ENCODE peak calls at places on chromosomes 12 and 14, in eight cellular contexts. W, C, Q, K, A, I, L and T are unnamed samples.

GRCh38 chr12:92108651-92109050 is 37.0 kb downstream of the BTG1 start:
- DNase-seq in Q (no peak), L (no peak), I (no peak), A (no peak), K (peak), C (no peak), W (no peak), T (peak)

GRCh38 chr12:57296291-57296690 is 45.3 kb upstream of the STAC3 start:
- DNase-seq in W (no peak), Q (no peak), I (no peak), L (no peak), K (no peak), A (no peak), C (no peak), T (no peak)

GRCh38 chr12:51820721-51821422 is 27.6 kb downstream of the FIGNL2 start:
- DNase-seq in K (peak), L (peak), Q (no peak), C (peak), A (peak), I (peak), W (no peak), T (peak)

GRCh38 chr12:9869307-9870161 is at the start of gene CLEC2B:
- DNase-seq in L (no peak), A (no peak), C (no peak), Q (no peak), W (no peak), I (no peak), K (no peak), T (no peak)

GRCh38 chr12:104219361-104219892 is 3.8 kb downstream of the TXNRD1 start:
- DNase-seq in C (no peak), A (no peak), K (peak), Q (peak), W (no peak), I (no peak), L (no peak), T (peak)

GRCh38 chr12:53208877-53209463 is 1.9 kb upstream of the ITGB7 start:
- DNase-seq in Q (no peak), L (no peak), W (no peak), A (peak), I (no peak), C (no peak), K (no peak), T (no peak)

GRCh38 chr12:124445121-124445718 is 122.2 kb downstream of the NCOR2 start:
- DNase-seq in A (no peak), Q (no peak), C (no peak), W (no peak), K (no peak), L (no peak), I (no peak), T (no peak)

GRCh38 chr12:54411398-54412241 is 7.4 kb downstream of the ITGA5 start:
- DNase-seq in L (no peak), Q (peak), W (no peak), C (no peak), K (no peak), I (no peak), A (no peak), T (no peak)

GRCh38 chr12:51643951-51644350 is 52.9 kb downstream of the SCN8A start:
- DNase-seq in K (no peak), I (no peak), A (no peak), W (no peak), C (no peak), Q (no peak), L (no peak), T (no peak)

GRCh38 chr12:72271741-72272661 is at the start of gene TRHDE:
- DNase-seq in A (peak), K (peak), W (no peak), Q (peak), C (no peak), L (peak), I (peak), T (peak)

GRCh38 chr14:26709019-26709418 is 111.2 kb upstream of the NOVA1 start:
- DNase-seq in C (no peak), W (no peak), A (no peak), L (no peak), I (no peak), K (no peak), Q (no peak), T (no peak)